ENCODE peak calls at places on chromosomes 7 and 10, in ten cellular contexts. O is GOT3, U is progenitor cell of endocrine pancreas, S is NCI-H1048, Z is transverse colon, Y is NCI-H446, B is HT1080, V is bronchial epithelial cell, K is NCI-H1105 treated with DMSO at 0.1 percent for 48 hours, T is GM23248. A is an unnamed sample.

GRCh38 chr7:2478800-2479199 is 2.6 kb upstream of the GRIFIN start:
- DNase-seq in O (no peak), U (no peak), S (no peak), Z (no peak), Y (no peak), B (no peak), V (no peak), K (no peak), T (no peak), A (no peak)

GRCh38 chr10:80504158-80504811 is 33.4 kb upstream of the SH2D4B start:
- DNase-seq in O (no peak), U (no peak), S (no peak), Z (peak), Y (no peak), B (no peak), V (no peak), K (no peak), T (no peak), A (no peak)

GRCh38 chr10:132387723-132388210 is 9.2 kb upstream of the PWWP2B start:
- DNase-seq in O (no peak), U (peak), S (no peak), Z (peak), Y (no peak), B (no peak), V (no peak), K (peak), T (peak), A (peak)

GRCh38 chr10:89792187-89792586 is 90.8 kb downstream of the KIF20B start:
- DNase-seq in O (no peak), U (no peak), S (no peak), Z (no peak), Y (no peak), B (peak), V (peak), K (no peak), T (peak), A (no peak)

GRCh38 chr10:101030492-101031127 is 319 bp downstream of the PDZD7 start:
- DNase-seq in O (no peak), U (no peak), S (no peak), Z (no peak), Y (no peak), B (no peak), V (no peak), K (no peak), T (no peak), A (no peak)

GRCh38 chr7:44322631-44323363 is 2.6 kb downstream of the CAMK2B start:
- DNase-seq in O (no peak), U (no peak), S (no peak), Z (no peak), Y (no peak), B (no peak), V (no peak), K (no peak), T (no peak), A (no peak)

GRCh38 chr7:80078159-80078731 is 56.4 kb upstream of the GNAI1 start:
- DNase-seq in O (no peak), U (no peak), S (no peak), Z (no peak), Y (no peak), B (peak), V (peak), K (peak), T (peak), A (no peak)

GRCh38 chr7:127862540-127862939 is 168.7 kb downstream of the LRRC4 start:
- DNase-seq in O (no peak), U (no peak), S (no peak), Z (no peak), Y (no peak), B (no peak), V (no peak), K (no peak), T (no peak), A (no peak)

GRCh38 chr10:69696073-69696731 is 66.2 kb downstream of the FAM241B start:
- DNase-seq in O (peak), U (no peak), S (no peak), Z (no peak), Y (no peak), B (peak), V (peak), K (no peak), T (peak), A (no peak)

GRCh38 chr10:79044846-79045245 is 23.9 kb upstream of the ZMIZ1 start:
- DNase-seq in O (no peak), U (no peak), S (no peak), Z (no peak), Y (no peak), B (no peak), V (no peak), K (no peak), T (no peak), A (no peak)

GRCh38 chr10:103852189-103852711 is 3.1 kb downstream of the SH3PXD2A start:
- DNase-seq in O (no peak), U (no peak), S (no peak), Z (peak), Y (no peak), B (no peak), V (no peak), K (no peak), T (peak), A (no peak)

GRCh38 chr10:111113961-111114830 is 37.4 kb downstream of the ADRA2A start:
- DNase-seq in O (no peak), U (no peak), S (no peak), Z (no peak), Y (no peak), B (peak), V (no peak), K (no peak), T (peak), A (no peak)

GRCh38 chr7:42014625-42015412 is 222.2 kb downstream of the GLI3 start:
- DNase-seq in O (no peak), U (peak), S (no peak), Z (peak), Y (no peak), B (peak), V (peak), K (no peak), T (peak), A (no peak)